ENCODE peak calls at places on chromosome 22, in five cellular contexts. N is frontal cortex; R is MM.1S; E is stimulated activated naive CD4-positive, alpha-beta T cell treated with Interleukin-2 at 50 U/mL for 16 hours; I is NCI-H1930. X is an unnamed sample.
A peak's percentile ranks its signal among the peaks of the same experiment; 100 is the strongest.

GRCh38 chr22:17213976-17214375 is 5.3 kb downstream of the ADA2 start:
- DNase-seq in N (peak; percentile 46), R (peak; percentile 18), E (peak; percentile 20), I (no peak), X (peak; percentile 47)

GRCh38 chr22:49296561-49296960 is 531.1 kb downstream of the BRD1 start:
- DNase-seq in N (peak; percentile 4), R (no peak), E (no peak), I (no peak), X (no peak)

GRCh38 chr22:42676059-42676607 is 26.9 kb upstream of the CYB5R3 start:
- DNase-seq in N (no peak), R (no peak), E (no peak), I (no peak), X (no peak)

GRCh38 chr22:22085702-22086500 is 103.3 kb upstream of the TOP3B start:
- DNase-seq in N (no peak), R (no peak), E (no peak), I (no peak), X (no peak)

GRCh38 chr22:48574776-48575566 is 1252.7 kb downstream of the BRD1 start:
- DNase-seq in N (peak; percentile 88), R (peak; percentile 70), E (no peak), I (peak; percentile 69), X (no peak)

GRCh38 chr22:23835773-23836144 is 3.0 kb downstream of the DERL3 start:
- DNase-seq in N (no peak), R (no peak), E (no peak), I (no peak), X (no peak)

GRCh38 chr22:42611076-42611475 is 3.6 kb downstream of the POLDIP3 start:
- DNase-seq in N (no peak), R (no peak), E (no peak), I (no peak), X (no peak)

GRCh38 chr22:28978158-28978557 is 83.5 kb downstream of the C22orf31 start:
- DNase-seq in N (peak; percentile 22), R (peak; percentile 38), E (no peak), I (no peak), X (no peak)

GRCh38 chr22:36541831-36542391 is 12.9 kb upstream of the EIF3D start:
- DNase-seq in N (no peak), R (no peak), E (peak; percentile 46), I (no peak), X (no peak)